ENCODE peak calls at places on chromosomes 3 and 15, in seven cellular contexts. B is nephron progenitor cell; O is NCI-H1105 treated with DMSO at 0.1 percent for 48 hours; I is hippocampal formation; V is activated CD4-positive, alpha-beta T cell treated with anti-CD3 and anti-CD28 coated beads for 24 hours; C is endothelial cell; K is non-pigmented ciliary epithelial cell. H is an unnamed sample.

GRCh38 chr3:126509565-126510322 is 7.8 kb downstream of the UROC1 start:
- DNase-seq in B (no peak), O (no peak), I (no peak), V (no peak), C (no peak), K (no peak), H (no peak)

GRCh38 chr3:177282028-177282655 is 84.9 kb upstream of the TBL1XR1 start:
- DNase-seq in B (no peak), O (peak; percentile 100), I (no peak), V (no peak), C (no peak), K (no peak), H (peak; percentile 92)

GRCh38 chr15:81939604-81940440 is 106.0 kb downstream of the MEX3B start:
- DNase-seq in B (peak; percentile 20), O (no peak), I (no peak), V (peak; percentile 0), C (peak; percentile 44), K (peak; percentile 44), H (peak; percentile 24)

GRCh38 chr3:172125963-172126403 is 86.6 kb downstream of the FNDC3B start:
- DNase-seq in B (no peak), O (no peak), I (no peak), V (no peak), C (no peak), K (no peak), H (no peak)

GRCh38 chr15:74816624-74817369 is 4.2 kb downstream of the LMAN1L start:
- DNase-seq in B (no peak), O (peak; percentile 2), I (no peak), V (no peak), C (no peak), K (no peak), H (no peak)

GRCh38 chr3:38003371-38003816 is 12.8 kb downstream of the VILL start:
- DNase-seq in B (peak; percentile 85), O (peak; percentile 4), I (peak; percentile 56), V (no peak), C (peak; percentile 80), K (no peak), H (no peak)

GRCh38 chr3:57756528-57757401 is 656 bp downstream of the SLMAP start:
- DNase-seq in B (peak; percentile 65), O (no peak), I (no peak), V (peak; percentile 10), C (peak; percentile 51), K (peak; percentile 22), H (no peak)

GRCh38 chr3:58013099-58013498 is 4.9 kb downstream of the FLNB start:
- DNase-seq in B (no peak), O (no peak), I (no peak), V (no peak), C (no peak), K (no peak), H (no peak)

GRCh38 chr3:117443014-117443413 is 733.4 kb downstream of the TUSC7 start:
- DNase-seq in B (no peak), O (peak; percentile 10), I (no peak), V (no peak), C (no peak), K (no peak), H (no peak)

GRCh38 chr3:168094877-168095610 is 680 bp downstream of the GOLIM4 start:
- DNase-seq in B (peak; percentile 65), O (peak; percentile 67), I (peak; percentile 64), V (no peak), C (peak; percentile 61), K (no peak), H (peak; percentile 8)